ENCODE peak calls at places on chromosomes 4 and X, in five cellular contexts. One of them, this sample, is unnamed.

GRCh38 chrX:112473654-112474053 is 206.1 kb downstream of the LHFPL1 start:
- DNase-seq in lower leg skin: no peak
- DNase-seq in cardiac fibroblast: no peak
- DNase-seq in endodermal cell: peak; percentile 75
- DNase-seq in effector CD4-positive, alpha-beta T cell: no peak
- DNase-seq in this sample: no peak

GRCh38 chrX:107551546-107551945 is 76.8 kb upstream of the PRPS1 start:
- DNase-seq in endodermal cell: no peak
- DNase-seq in cardiac fibroblast: no peak
- DNase-seq in lower leg skin: no peak
- DNase-seq in effector CD4-positive, alpha-beta T cell: no peak
- DNase-seq in this sample: no peak

GRCh38 chr4:166017804-166018203 is 144.8 kb downstream of the TLL1 start:
- DNase-seq in lower leg skin: no peak
- DNase-seq in cardiac fibroblast: no peak
- DNase-seq in effector CD4-positive, alpha-beta T cell: no peak
- DNase-seq in endodermal cell: no peak
- DNase-seq in this sample: no peak

GRCh38 chrX:24005028-24005427 is 22.0 kb downstream of the KLHL15 start:
- DNase-seq in lower leg skin: no peak
- DNase-seq in endodermal cell: no peak
- DNase-seq in cardiac fibroblast: no peak
- DNase-seq in effector CD4-positive, alpha-beta T cell: no peak
- DNase-seq in this sample: no peak

GRCh38 chr4:1080961-1081688 is 32.2 kb downstream of the RNF212 start:
- DNase-seq in lower leg skin: peak; percentile 72
- DNase-seq in endodermal cell: no peak
- DNase-seq in effector CD4-positive, alpha-beta T cell: no peak
- DNase-seq in cardiac fibroblast: peak; percentile 34
- DNase-seq in this sample: no peak

GRCh38 chr4:121726642-121727268 is 30.0 kb upstream of the ANXA5 start:
- DNase-seq in effector CD4-positive, alpha-beta T cell: no peak
- DNase-seq in cardiac fibroblast: peak; percentile 83
- DNase-seq in endodermal cell: no peak
- DNase-seq in lower leg skin: no peak
- DNase-seq in this sample: peak; percentile 77

GRCh38 chrX:151875270-151876026 is 37.2 kb upstream of the MAGEA4 start:
- DNase-seq in effector CD4-positive, alpha-beta T cell: no peak
- DNase-seq in endodermal cell: no peak
- DNase-seq in cardiac fibroblast: peak; percentile 1
- DNase-seq in lower leg skin: no peak
- DNase-seq in this sample: no peak

GRCh38 chr4:102506523-102506922 is 5.4 kb downstream of the NFKB1 start:
- DNase-seq in endodermal cell: no peak
- DNase-seq in effector CD4-positive, alpha-beta T cell: no peak
- DNase-seq in lower leg skin: no peak
- DNase-seq in cardiac fibroblast: no peak
- DNase-seq in this sample: no peak

GRCh38 chr4:20195071-20195885 is 56.4 kb upstream of the SLIT2 start:
- DNase-seq in effector CD4-positive, alpha-beta T cell: no peak
- DNase-seq in endodermal cell: no peak
- DNase-seq in cardiac fibroblast: peak; percentile 29
- DNase-seq in lower leg skin: no peak
- DNase-seq in this sample: no peak

GRCh38 chrX:58025979-58026378 is 115.7 kb upstream of the ZXDA start:
- DNase-seq in lower leg skin: no peak
- DNase-seq in cardiac fibroblast: peak; percentile 16
- DNase-seq in effector CD4-positive, alpha-beta T cell: peak; percentile 9
- DNase-seq in endodermal cell: peak; percentile 50
- DNase-seq in this sample: peak; percentile 60

GRCh38 chrX:13048265-13048664 is 3.8 kb upstream of the FAM9C start:
- DNase-seq in lower leg skin: no peak
- DNase-seq in endodermal cell: no peak
- DNase-seq in effector CD4-positive, alpha-beta T cell: no peak
- DNase-seq in cardiac fibroblast: no peak
- DNase-seq in this sample: peak; percentile 57